ENCODE peak calls at places on chromosomes 3 and 15, in seven cellular contexts. Z is SK-N-SH, B is K562, U is HCT116, S is H1, H is GM12878, O is HepG2. C is an unnamed sample.

GRCh38 chr3:95588473-95588872 is 1225.9 kb upstream of the EPHA6 start:
- DNase-seq in O (no peak), S (no peak), B (no peak), Z (no peak), H (no peak), U (no peak), C (no peak)

GRCh38 chr15:67915374-67916050 is 75.7 kb upstream of the RNU6-1 start:
- DNase-seq in O (peak), H (no peak), U (no peak), Z (no peak), S (peak), B (no peak), C (peak)

GRCh38 chr3:117281371-117281770 is 571.8 kb downstream of the TUSC7 start:
- DNase-seq in B (no peak), H (no peak), Z (no peak), S (no peak), U (no peak), O (no peak), C (no peak)

GRCh38 chr15:52866698-52867097 is 76.6 kb upstream of the ONECUT1 start:
- DNase-seq in U (no peak), O (no peak), Z (no peak), H (no peak), B (no peak), S (no peak), C (no peak)

GRCh38 chr15:83112233-83112958 is 5.0 kb downstream of the TM6SF1 start:
- DNase-seq in Z (no peak), H (no peak), O (no peak), S (no peak), U (no peak), B (no peak), C (no peak)

GRCh38 chr3:70990190-70990589 is 593.3 kb downstream of the FOXP1 start:
- DNase-seq in B (no peak), S (no peak), U (no peak), Z (no peak), H (no peak), O (no peak), C (no peak)

GRCh38 chr3:142072851-142073250 is 76.5 kb downstream of the TFDP2 start:
- DNase-seq in B (no peak), Z (no peak), U (no peak), H (no peak), S (no peak), O (no peak), C (no peak)

GRCh38 chr3:157495846-157496245 is 7.4 kb downstream of the VEPH1 start:
- DNase-seq in H (no peak), Z (no peak), S (no peak), U (no peak), B (no peak), O (no peak), C (no peak)

GRCh38 chr3:126259411-126260391 is 79.3 kb upstream of the ALDH1L1 start:
- DNase-seq in U (no peak), Z (peak), H (no peak), B (peak), S (peak), O (peak), C (no peak)

GRCh38 chr15:85388506-85388905 is 8.1 kb downstream of the AKAP13 start:
- DNase-seq in Z (no peak), H (no peak), O (no peak), U (no peak), B (no peak), S (no peak), C (no peak)

GRCh38 chr15:95988574-95988887 is 342.0 kb upstream of the NR2F2 start:
- DNase-seq in O (peak), Z (no peak), H (no peak), S (no peak), B (no peak), U (no peak), C (no peak)

DNA sequence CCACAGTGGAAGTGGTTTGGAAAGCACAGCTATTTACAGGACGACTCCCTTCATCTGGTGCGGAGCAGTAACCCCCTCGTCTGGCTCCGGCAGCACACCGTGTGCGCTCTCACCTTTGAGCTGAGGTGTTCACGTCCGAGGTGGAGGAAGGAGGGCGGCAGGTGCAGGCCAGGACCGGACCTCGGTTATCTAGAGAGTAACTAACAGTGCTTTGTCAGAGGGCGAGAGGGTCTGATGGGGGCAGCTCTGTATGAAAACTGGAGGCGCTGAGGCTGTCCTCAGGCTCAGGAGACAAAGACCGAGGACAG is 155.4 kb downstream of the XXYLT1 start:
- DNase-seq in U (no peak), O (no peak), Z (no peak), S (no peak), B (no peak), H (no peak), C (no peak)
- TF ChIP-seq JUND in U (no peak), O (no peak), Z (no peak), S (no peak), B (no peak), H (no peak), C (no peak)

GRCh38 chr3:184694266-184694665 is 17.6 kb downstream of the MAGEF1 start:
- DNase-seq in B (no peak), O (no peak), U (no peak), H (no peak), Z (peak), S (no peak), C (no peak)

GRCh38 chr3:184690236-184690883 is 21.5 kb downstream of the MAGEF1 start:
- DNase-seq in U (no peak), S (no peak), B (no peak), H (no peak), O (no peak), Z (peak), C (no peak)

GRCh38 chr3:184693011-184693975 is 18.6 kb downstream of the MAGEF1 start:
- DNase-seq in Z (peak), S (no peak), O (no peak), H (no peak), U (no peak), B (no peak), C (no peak)

GRCh38 chr3:184688872-184689271 is 23.0 kb downstream of the MAGEF1 start:
- DNase-seq in U (no peak), H (no peak), Z (peak), S (no peak), O (no peak), B (no peak), C (no peak)

DNA sequence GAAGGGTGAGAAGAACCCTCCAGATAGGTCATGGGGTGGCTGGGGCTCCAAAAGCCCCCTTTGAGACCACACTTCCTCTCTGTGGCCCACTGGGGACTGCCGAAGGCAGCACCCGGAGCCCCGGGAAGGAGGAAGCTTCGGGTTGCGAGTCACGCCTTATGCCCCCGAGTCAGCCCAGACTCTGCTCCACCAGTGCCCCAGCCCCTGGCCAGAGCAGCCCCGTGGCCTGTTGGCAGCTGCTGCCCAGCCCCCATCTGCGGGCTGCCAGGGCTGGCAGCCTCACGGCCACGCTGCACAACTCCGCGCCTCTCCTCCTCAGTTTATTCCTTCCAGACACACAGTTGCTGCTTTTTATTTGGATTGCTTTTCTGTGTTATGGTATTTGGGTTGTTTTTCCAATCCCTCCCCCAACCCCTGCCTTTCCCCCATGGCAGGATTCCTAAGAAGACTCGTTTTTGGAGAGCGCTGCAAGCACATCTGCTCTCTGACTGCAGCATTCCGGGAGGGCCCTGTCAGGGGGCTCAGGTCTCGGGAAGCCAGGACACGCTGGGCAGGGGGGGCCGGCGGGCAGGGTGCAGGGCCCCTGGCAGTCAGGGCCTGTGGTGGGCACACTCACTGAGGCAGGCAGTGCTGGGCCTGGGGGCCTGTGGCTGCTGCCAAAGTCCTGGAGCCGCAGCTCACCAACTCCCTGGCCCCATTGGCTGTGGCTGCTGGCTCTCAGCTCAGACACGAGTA is 20.3 kb downstream of the MAGEF1 start:
- DNase-seq in U (no peak), B (no peak), O (no peak), S (no peak), H (no peak), Z (peak), C (no peak)
- TF ChIP-seq JUND in U (no peak), B (no peak), O (no peak), S (no peak), H (no peak), Z (no peak), C (no peak)

DNA sequence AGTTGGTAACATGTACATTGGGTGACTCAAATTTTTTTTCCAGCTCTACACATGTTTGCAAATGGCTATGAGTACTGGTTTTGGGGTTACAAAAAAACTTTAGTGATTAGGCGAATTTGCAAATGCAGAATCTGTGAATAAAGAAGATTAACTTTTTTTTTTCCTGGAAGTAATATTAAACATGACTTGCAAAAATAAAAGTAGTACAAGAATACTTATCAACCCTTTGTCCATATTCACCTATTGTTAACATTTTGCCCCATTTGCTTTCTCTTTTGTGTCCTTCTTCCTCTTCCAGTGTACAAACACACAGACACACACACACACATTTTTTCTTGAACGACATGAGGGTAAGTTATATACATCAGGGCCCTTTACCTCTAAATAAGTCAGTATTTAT is 47.6 kb upstream of the RYK start:
- DNase-seq in S (no peak), U (no peak), Z (no peak), O (no peak), B (no peak), H (no peak), C (no peak)
- TF ChIP-seq JUND in S (no peak), U (no peak), Z (no peak), O (no peak), B (no peak), H (no peak), C (no peak)

GRCh38 chr3:127951276-127951675 is 36.2 kb downstream of the KBTBD12 start:
- DNase-seq in O (no peak), U (no peak), H (no peak), Z (no peak), B (no peak), S (no peak), C (no peak)
- TF ChIP-seq JUND in O (no peak), U (no peak), H (no peak), Z (no peak), B (no peak), S (no peak), C (no peak)

DNA sequence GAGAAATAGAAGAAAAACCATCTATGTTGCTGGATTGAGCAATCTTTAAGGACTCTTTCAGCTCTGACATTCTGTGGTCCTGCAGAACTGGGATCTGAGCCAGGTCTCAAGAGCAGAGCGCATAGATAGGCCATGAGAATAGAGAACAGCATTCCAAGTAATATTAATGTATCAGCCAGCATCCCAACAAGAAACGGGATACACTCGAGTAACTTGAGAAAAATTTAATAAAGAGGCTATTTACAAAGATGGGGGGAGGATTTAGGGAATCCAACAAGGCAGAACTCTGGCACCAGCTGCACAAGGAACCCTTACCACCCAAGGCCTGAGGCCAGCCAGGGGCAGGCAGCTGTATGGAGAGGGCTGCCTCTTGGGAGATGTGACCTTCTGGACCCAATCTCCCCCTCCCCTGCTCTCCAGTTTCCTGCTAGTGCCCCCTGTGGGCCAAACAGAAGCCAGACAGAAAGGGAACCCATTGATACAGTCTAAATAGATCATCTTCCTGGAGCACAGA is 8.2 kb downstream of the TMOD2 start:
- DNase-seq in U (no peak), H (no peak), S (peak), Z (no peak), O (peak), B (peak), C (no peak)
- TF ChIP-seq JUND in U (no peak), H (no peak), S (no peak), Z (peak), O (no peak), B (no peak), C (no peak)

GRCh38 chr3:11910971-11911531 is 64.4 kb upstream of the TAMM41 start:
- DNase-seq in O (no peak), H (no peak), Z (peak), U (no peak), B (no peak), S (no peak), C (no peak)

GRCh38 chr3:11913316-11913715 is 66.6 kb upstream of the TAMM41 start:
- DNase-seq in B (no peak), O (no peak), Z (no peak), U (no peak), H (no peak), S (no peak), C (no peak)

GRCh38 chr3:11914651-11915050 is 68.0 kb upstream of the TAMM41 start:
- DNase-seq in S (no peak), B (no peak), O (no peak), H (no peak), Z (no peak), U (no peak), C (no peak)

GRCh38 chr3:11915621-11916417 is 69.1 kb upstream of the TAMM41 start:
- DNase-seq in U (no peak), Z (no peak), O (no peak), B (no peak), S (no peak), H (no peak), C (no peak)

GRCh38 chr3:11914041-11914440 is 67.4 kb upstream of the TAMM41 start:
- DNase-seq in H (no peak), Z (no peak), O (no peak), S (no peak), B (no peak), U (no peak), C (no peak)
- TF ChIP-seq JUND in H (no peak), Z (no peak), O (no peak), S (no peak), B (no peak), U (no peak), C (no peak)

GRCh38 chr15:28026221-28026620 is 72.9 kb downstream of the OCA2 start:
- DNase-seq in S (no peak), B (no peak), Z (no peak), H (no peak), U (no peak), O (no peak), C (no peak)
- TF ChIP-seq JUND in S (no peak), B (no peak), Z (no peak), H (no peak), U (no peak), O (no peak), C (no peak)

C was measured in T47D.